ENCODE peak calls at places on chromosome 1, in ten cellular contexts. C is H7, L is brain microvascular endothelial cell, T is GM23338, W is thoracic aorta, N is BE2C, Z is BJ, D is fibroblast of the aortic adventitia, O is foreskin fibroblast, H is HCT116. G is an unnamed sample.

GRCh38 chr1:13605159-13605558 is 21.5 kb downstream of the PDPN start:
- DNase-seq in O (peak), W (no peak), D (peak), N (no peak), L (no peak), C (no peak), T (no peak), Z (peak), H (no peak), G (no peak)

GRCh38 chr1:244920911-244921310 is 56.6 kb upstream of the HNRNPU start:
- DNase-seq in O (no peak), T (no peak), L (no peak), Z (no peak), N (peak), W (no peak), H (no peak), D (no peak), C (no peak), G (no peak)

GRCh38 chr1:150981805-150982712 is at the start of gene ANXA9:
- DNase-seq in D (no peak), L (no peak), T (peak), O (no peak), C (peak), H (no peak), N (no peak), W (no peak), Z (no peak), G (no peak)

GRCh38 chr1:208511242-208511860 is 267.2 kb upstream of the PLXNA2 start:
- DNase-seq in L (no peak), D (no peak), O (peak), H (no peak), N (peak), W (no peak), C (no peak), Z (no peak), T (no peak), G (no peak)

GRCh38 chr1:231861541-231862481 is 235.2 kb downstream of the DISC1 start:
- DNase-seq in T (no peak), L (peak), O (peak), W (no peak), N (no peak), Z (no peak), H (no peak), D (peak), C (no peak), G (peak)

GRCh38 chr1:207962716-207963428 is 51.9 kb upstream of the CD34 start:
- DNase-seq in N (peak), O (peak), C (no peak), D (peak), Z (no peak), W (no peak), T (peak), H (no peak), L (no peak), G (no peak)

GRCh38 chr1:44345187-44345775 is 9.8 kb downstream of the ERI3 start:
- DNase-seq in H (no peak), W (no peak), L (no peak), N (no peak), T (no peak), D (no peak), Z (no peak), C (no peak), O (no peak), G (no peak)

GRCh38 chr1:110235839-110236682 is 25.9 kb downstream of the KCNC4 start:
- DNase-seq in H (peak), W (no peak), O (peak), Z (peak), L (peak), D (peak), N (no peak), C (peak), T (no peak), G (peak)

GRCh38 chr1:230768903-230769570 is 21.8 kb downstream of the CAPN9 start:
- DNase-seq in D (peak), N (no peak), T (peak), W (no peak), L (peak), H (no peak), Z (peak), C (no peak), O (peak), G (peak)

GRCh38 chr1:37143818-37144217 is 109.5 kb upstream of the GRIK3 start:
- DNase-seq in N (no peak), O (no peak), W (no peak), C (peak), T (peak), L (no peak), D (no peak), Z (no peak), H (no peak), G (no peak)

GRCh38 chr1:45516465-45516864 is 5.2 kb downstream of the PRDX1 start:
- DNase-seq in D (no peak), T (no peak), L (no peak), W (no peak), N (no peak), C (no peak), Z (no peak), O (no peak), H (no peak), G (no peak)

GRCh38 chr1:39554277-39554676 is 22.3 kb downstream of the PABPC4 start:
- DNase-seq in Z (no peak), D (no peak), W (no peak), N (no peak), O (no peak), H (no peak), T (no peak), C (no peak), L (no peak), G (no peak)

GRCh38 chr1:31029031-31029430 is 36.5 kb downstream of the PUM1 start:
- DNase-seq in Z (no peak), C (no peak), O (peak), H (no peak), T (no peak), D (no peak), N (no peak), W (no peak), L (no peak), G (no peak)

GRCh38 chr1:176122282-176122681 is 84.8 kb downstream of the COP1 start:
- DNase-seq in W (no peak), N (no peak), C (no peak), T (no peak), H (no peak), O (no peak), L (no peak), D (no peak), Z (no peak), G (no peak)

GRCh38 chr1:247337250-247337746 is 5.6 kb upstream of the ZNF496 start:
- DNase-seq in D (peak), Z (no peak), W (no peak), H (no peak), L (no peak), N (no peak), C (no peak), T (no peak), O (peak), G (no peak)

GRCh38 chr1:227316941-227317540 is 1.3 kb downstream of the CDC42BPA start:
- DNase-seq in T (no peak), W (no peak), D (peak), Z (no peak), C (no peak), L (peak), O (peak), H (no peak), N (no peak), G (no peak)

GRCh38 chr1:61285371-61285885 is 203.1 kb downstream of the NFIA start:
- DNase-seq in C (no peak), D (peak), L (no peak), T (no peak), O (no peak), Z (no peak), W (no peak), H (no peak), N (no peak), G (no peak)

GRCh38 chr1:7136166-7136953 is 351.1 kb downstream of the CAMTA1 start:
- DNase-seq in C (no peak), T (no peak), H (no peak), W (no peak), O (no peak), D (no peak), Z (no peak), N (no peak), L (no peak), G (no peak)

GRCh38 chr1:67850611-67851075 is 17.4 kb upstream of the GNG12 start:
- DNase-seq in O (peak), Z (no peak), C (no peak), H (peak), T (no peak), N (peak), L (peak), D (peak), W (peak), G (no peak)

GRCh38 chr1:151243683-151244216 is 10.8 kb upstream of the PSMD4 start:
- DNase-seq in L (no peak), O (no peak), T (no peak), D (no peak), W (no peak), C (no peak), Z (no peak), H (no peak), N (no peak), G (no peak)

GRCh38 chr1:70440642-70441391 is 29.7 kb downstream of the CTH start:
- DNase-seq in D (no peak), L (no peak), C (no peak), W (no peak), H (no peak), N (no peak), T (no peak), O (no peak), Z (no peak), G (no peak)

GRCh38 chr1:183544598-183545297 is 45.5 kb downstream of the NCF2 start:
- DNase-seq in L (no peak), N (no peak), O (no peak), Z (no peak), T (peak), W (no peak), H (no peak), C (no peak), D (no peak), G (no peak)

GRCh38 chr1:88658419-88658818 is 25.7 kb upstream of the PKN2 start:
- DNase-seq in O (no peak), W (no peak), L (no peak), Z (no peak), H (no peak), C (no peak), D (no peak), T (no peak), N (no peak), G (no peak)
- H3K4me3 ChIP-seq in O (no peak), W (no peak), L (no peak), Z (no peak), H (no peak), C (no peak), D (no peak), T (no peak), N (no peak), G (no peak)

GRCh38 chr1:239558559-239558958 is 172.2 kb downstream of the CHRM3 start:
- DNase-seq in C (no peak), N (no peak), L (no peak), W (no peak), T (no peak), D (no peak), H (no peak), Z (no peak), O (no peak), G (no peak)

GRCh38 chr1:239560921-239561320 is 174.6 kb downstream of the CHRM3 start:
- DNase-seq in H (no peak), W (no peak), D (no peak), L (no peak), C (no peak), N (no peak), O (no peak), Z (no peak), T (no peak), G (no peak)

GRCh38 chr1:239550178-239550577 is 163.8 kb downstream of the CHRM3 start:
- DNase-seq in L (peak), D (no peak), H (no peak), T (no peak), N (no peak), Z (no peak), W (no peak), C (no peak), O (no peak), G (no peak)

GRCh38 chr1:239558992-239559391 is 172.6 kb downstream of the CHRM3 start:
- DNase-seq in W (no peak), H (no peak), Z (no peak), C (no peak), O (no peak), D (no peak), L (no peak), N (no peak), T (no peak), G (no peak)

DNA sequence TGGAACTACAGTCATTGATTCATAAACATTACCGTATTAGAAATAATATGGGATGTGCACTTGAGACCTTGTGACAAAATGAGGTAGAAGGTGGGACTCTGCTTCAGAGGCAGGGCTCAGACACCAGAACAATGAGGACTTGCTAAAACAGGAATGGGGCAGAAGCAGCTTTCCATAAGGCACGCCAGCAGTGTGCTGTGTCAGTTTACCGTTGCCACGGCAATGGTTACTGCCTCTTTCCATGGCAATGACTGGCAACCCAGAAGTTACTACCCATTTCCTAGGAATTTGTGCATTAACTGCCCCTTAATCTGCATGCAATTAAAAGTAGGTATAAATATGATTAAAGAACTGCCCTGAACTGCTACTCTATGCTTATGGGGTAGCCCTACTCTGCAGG is 169.0 kb downstream of the CHRM3 start:
- DNase-seq in W (no peak), H (no peak), T (peak), L (no peak), C (no peak), O (no peak), N (no peak), D (no peak), Z (no peak), G (no peak)
- H3K4me3 ChIP-seq in W (no peak), H (no peak), T (no peak), L (no peak), C (no peak), O (no peak), N (no peak), D (no peak), Z (no peak), G (no peak)

GRCh38 chr1:204416589-204417230 is 5.1 kb upstream of the PPP1R15B start:
- DNase-seq in W (no peak), H (no peak), T (no peak), D (no peak), O (no peak), C (no peak), N (no peak), Z (no peak), L (no peak), G (no peak)
- H3K4me3 ChIP-seq in W (peak), H (peak), T (no peak), D (peak), O (peak), C (no peak), N (peak), Z (no peak), L (peak), G (peak)

GRCh38 chr1:236281286-236282158 is at the start of gene ERO1B:
- DNase-seq in D (peak), Z (peak), W (peak), T (peak), H (peak), C (peak), O (peak), N (peak), L (peak), G (peak)

GRCh38 chr1:236280438-236281285 is 1.1 kb downstream of the ERO1B start:
- DNase-seq in W (no peak), O (no peak), N (no peak), C (peak), T (peak), H (no peak), L (no peak), Z (no peak), D (no peak), G (no peak)

GRCh38 chr1:236284291-236284711 is 2.5 kb upstream of the ERO1B start:
- DNase-seq in O (no peak), N (no peak), T (peak), L (no peak), D (no peak), W (no peak), C (no peak), Z (no peak), H (no peak), G (no peak)

GRCh38 chr1:236282159-236282716 is 480 bp upstream of the ERO1B start:
- DNase-seq in W (no peak), D (no peak), N (no peak), O (no peak), Z (no peak), T (no peak), L (peak), H (no peak), C (no peak), G (no peak)

GRCh38 chr1:236282719-236283118 is 961 bp upstream of the ERO1B start:
- DNase-seq in L (no peak), C (no peak), D (no peak), N (no peak), O (no peak), T (peak), H (no peak), Z (no peak), W (no peak), G (no peak)
- H3K4me3 ChIP-seq in L (no peak), C (peak), D (no peak), N (no peak), O (peak), T (peak), H (peak), Z (no peak), W (peak), G (no peak)

GRCh38 chr1:27361553-27361952 is 5.2 kb downstream of the MAP3K6 start:
- DNase-seq in N (no peak), Z (no peak), T (no peak), C (no peak), O (no peak), W (no peak), D (no peak), H (no peak), L (no peak), G (no peak)

GRCh38 chr1:27364696-27365371 is 1.9 kb downstream of the MAP3K6 start:
- DNase-seq in L (no peak), T (no peak), Z (no peak), W (no peak), N (no peak), C (no peak), D (no peak), O (no peak), H (no peak), G (no peak)

GRCh38 chr1:27365372-27366112 is 1.2 kb downstream of the MAP3K6 start:
- DNase-seq in O (peak), T (peak), D (peak), H (peak), N (peak), Z (peak), C (peak), L (peak), W (peak), G (peak)

GRCh38 chr1:27366113-27366410 is 699 bp downstream of the MAP3K6 start:
- DNase-seq in D (no peak), C (peak), W (peak), L (peak), H (peak), O (peak), Z (peak), T (peak), N (peak), G (no peak)

GRCh38 chr1:27363766-27364695 is 2.7 kb downstream of the MAP3K6 start:
- DNase-seq in C (no peak), T (no peak), N (no peak), D (no peak), Z (no peak), L (no peak), H (no peak), O (no peak), W (no peak), G (no peak)
- H3K4me3 ChIP-seq in C (no peak), T (no peak), N (no peak), D (no peak), Z (no peak), L (no peak), H (no peak), O (no peak), W (no peak), G (no peak)